ENCODE peak calls at places on chromosomes 16 and 17, in eight cellular contexts. One of them, this sample, is unnamed.
A peak's percentile ranks its signal among the peaks of the same experiment; 100 is the strongest.

GRCh38 chr17:82004485-82005455 is 17.9 kb downstream of the CENPX start:
- DNase-seq in PC-3: no peak
- DNase-seq in renal cortical epithelial cell: no peak
- DNase-seq in NCI-H774: no peak
- DNase-seq in stimulated activated CD4-positive, alpha-beta T cell treated with anti-CD3 and anti-CD28 coated beads, Interleukin-2, amount 100 ng/mL, for 48 hours: no peak
- DNase-seq in progenitor cell of endocrine pancreas: no peak
- DNase-seq in GM12865: no peak
- DNase-seq in ovary: no peak
- DNase-seq in this sample: no peak

GRCh38 chr17:80034654-80034976 is 1.1 kb downstream of the TBC1D16 start:
- DNase-seq in PC-3: no peak
- DNase-seq in renal cortical epithelial cell: no peak
- DNase-seq in NCI-H774: no peak
- DNase-seq in stimulated activated CD4-positive, alpha-beta T cell treated with anti-CD3 and anti-CD28 coated beads, Interleukin-2, amount 100 ng/mL, for 48 hours: no peak
- DNase-seq in progenitor cell of endocrine pancreas: no peak
- DNase-seq in GM12865: no peak
- DNase-seq in ovary: no peak
- DNase-seq in this sample: no peak

GRCh38 chr17:16952401-16952800 is 19.5 kb downstream of the TNFRSF13B start:
- DNase-seq in PC-3: no peak
- DNase-seq in renal cortical epithelial cell: no peak
- DNase-seq in NCI-H774: no peak
- DNase-seq in stimulated activated CD4-positive, alpha-beta T cell treated with anti-CD3 and anti-CD28 coated beads, Interleukin-2, amount 100 ng/mL, for 48 hours: no peak
- DNase-seq in progenitor cell of endocrine pancreas: no peak
- DNase-seq in GM12865: no peak
- DNase-seq in ovary: no peak
- DNase-seq in this sample: no peak

GRCh38 chr17:39235555-39236221 is 9.9 kb upstream of the STAC2 start:
- DNase-seq in PC-3: peak; percentile 51
- DNase-seq in renal cortical epithelial cell: peak; percentile 65
- DNase-seq in NCI-H774: peak; percentile 73
- DNase-seq in stimulated activated CD4-positive, alpha-beta T cell treated with anti-CD3 and anti-CD28 coated beads, Interleukin-2, amount 100 ng/mL, for 48 hours: peak; percentile 36
- DNase-seq in progenitor cell of endocrine pancreas: no peak
- DNase-seq in GM12865: peak; percentile 76
- DNase-seq in ovary: peak; percentile 16
- DNase-seq in this sample: peak; percentile 71

GRCh38 chr17:16512011-16512410 is 20.0 kb upstream of the LRRC75A start:
- DNase-seq in PC-3: no peak
- DNase-seq in renal cortical epithelial cell: no peak
- DNase-seq in NCI-H774: no peak
- DNase-seq in stimulated activated CD4-positive, alpha-beta T cell treated with anti-CD3 and anti-CD28 coated beads, Interleukin-2, amount 100 ng/mL, for 48 hours: no peak
- DNase-seq in progenitor cell of endocrine pancreas: no peak
- DNase-seq in GM12865: peak; percentile 44
- DNase-seq in ovary: no peak
- DNase-seq in this sample: no peak

GRCh38 chr16:8236816-8237215 is 353.5 kb downstream of the TMEM114 start:
- DNase-seq in PC-3: no peak
- DNase-seq in renal cortical epithelial cell: no peak
- DNase-seq in NCI-H774: no peak
- DNase-seq in stimulated activated CD4-positive, alpha-beta T cell treated with anti-CD3 and anti-CD28 coated beads, Interleukin-2, amount 100 ng/mL, for 48 hours: no peak
- DNase-seq in progenitor cell of endocrine pancreas: no peak
- DNase-seq in GM12865: no peak
- DNase-seq in ovary: no peak
- DNase-seq in this sample: no peak

GRCh38 chr17:65230040-65230439 is 92.9 kb downstream of the RGS9 start:
- DNase-seq in PC-3: no peak
- DNase-seq in renal cortical epithelial cell: no peak
- DNase-seq in NCI-H774: no peak
- DNase-seq in stimulated activated CD4-positive, alpha-beta T cell treated with anti-CD3 and anti-CD28 coated beads, Interleukin-2, amount 100 ng/mL, for 48 hours: no peak
- DNase-seq in progenitor cell of endocrine pancreas: no peak
- DNase-seq in GM12865: peak; percentile 55
- DNase-seq in ovary: no peak
- DNase-seq in this sample: no peak

GRCh38 chr16:46612121-46612520 is 9.1 kb downstream of the SHCBP1 start:
- DNase-seq in PC-3: no peak
- DNase-seq in renal cortical epithelial cell: no peak
- DNase-seq in NCI-H774: no peak
- DNase-seq in stimulated activated CD4-positive, alpha-beta T cell treated with anti-CD3 and anti-CD28 coated beads, Interleukin-2, amount 100 ng/mL, for 48 hours: no peak
- DNase-seq in progenitor cell of endocrine pancreas: no peak
- DNase-seq in GM12865: peak; percentile 69
- DNase-seq in ovary: no peak
- DNase-seq in this sample: no peak